ENCODE peak calls at places on chromosome 3, in nine cellular contexts. W is NCI-H345, B is adipocyte, U is NCI-H460, L is left kidney, Y is GM20000, Q is GM19239, H is HTR-8/SVneo, S is GM04504. M is an unnamed sample.

GRCh38 chr3:71423151-71423906 is 160.2 kb downstream of the FOXP1 start:
- DNase-seq in W (peak), B (no peak), U (no peak), L (peak), Y (no peak), Q (no peak), H (peak), S (no peak), M (no peak)

GRCh38 chr3:150733936-150734794 is 28.8 kb downstream of the SIAH2 start:
- DNase-seq in W (no peak), B (no peak), U (no peak), L (no peak), Y (no peak), Q (no peak), H (no peak), S (no peak), M (no peak)

GRCh38 chr3:264394-265156 is 68.0 kb downstream of the CHL1 start:
- DNase-seq in W (no peak), B (no peak), U (peak), L (peak), Y (no peak), Q (no peak), H (no peak), S (no peak), M (no peak)

GRCh38 chr3:34146596-34146995 is 348.2 kb downstream of the PDCD6IP start:
- DNase-seq in W (no peak), B (no peak), U (no peak), L (no peak), Y (no peak), Q (no peak), H (no peak), S (no peak), M (no peak)

GRCh38 chr3:46461971-46462910 is 2.5 kb downstream of the LTF start:
- DNase-seq in W (no peak), B (peak), U (no peak), L (no peak), Y (no peak), Q (no peak), H (peak), S (no peak), M (peak)

GRCh38 chr3:146594843-146595482 is 10.2 kb downstream of the PLSCR5 start:
- DNase-seq in W (no peak), B (peak), U (peak), L (peak), Y (no peak), Q (no peak), H (no peak), S (no peak), M (peak)

GRCh38 chr3:156291269-156292123 is 171.1 kb downstream of the KCNAB1 start:
- DNase-seq in W (peak), B (peak), U (no peak), L (peak), Y (peak), Q (no peak), H (peak), S (no peak), M (no peak)

GRCh38 chr3:3998140-3998977 is 199.1 kb downstream of the LRRN1 start:
- DNase-seq in W (peak), B (peak), U (peak), L (peak), Y (peak), Q (peak), H (no peak), S (no peak), M (peak)

GRCh38 chr3:132180337-132180791 is 136.8 kb upstream of the ACP3 start:
- DNase-seq in W (peak), B (peak), U (peak), L (peak), Y (peak), Q (peak), H (peak), S (peak), M (peak)

GRCh38 chr3:56921573-56922571 is 120.1 kb upstream of the ARHGEF3 start:
- DNase-seq in W (no peak), B (peak), U (no peak), L (no peak), Y (no peak), Q (no peak), H (no peak), S (no peak), M (no peak)

GRCh38 chr3:156307704-156308103 is 187.3 kb downstream of the KCNAB1 start:
- DNase-seq in W (no peak), B (peak), U (no peak), L (no peak), Y (no peak), Q (no peak), H (no peak), S (no peak), M (peak)

GRCh38 chr3:10867384-10867783 is 51.4 kb downstream of the SLC6A11 start:
- DNase-seq in W (no peak), B (peak), U (peak), L (peak), Y (no peak), Q (no peak), H (peak), S (no peak), M (peak)

GRCh38 chr3:37864904-37865303 is 3.2 kb downstream of the CTDSPL start:
- DNase-seq in W (no peak), B (no peak), U (no peak), L (peak), Y (peak), Q (no peak), H (no peak), S (no peak), M (no peak)

GRCh38 chr3:71725279-71725991 is at the start of gene EIF4E3:
- DNase-seq in W (peak), B (peak), U (peak), L (peak), Y (peak), Q (peak), H (peak), S (no peak), M (no peak)

GRCh38 chr3:185233328-185233727 is 20.5 kb downstream of the EHHADH start:
- DNase-seq in W (no peak), B (no peak), U (no peak), L (no peak), Y (no peak), Q (no peak), H (no peak), S (no peak), M (no peak)

GRCh38 chr3:127467386-127467785 is 123.1 kb downstream of the TPRA1 start:
- DNase-seq in W (no peak), B (no peak), U (no peak), L (no peak), Y (no peak), Q (no peak), H (no peak), S (no peak), M (no peak)

GRCh38 chr3:31307131-31307785 is 225.5 kb upstream of the STT3B start:
- DNase-seq in W (no peak), B (no peak), U (no peak), L (no peak), Y (no peak), Q (no peak), H (no peak), S (no peak), M (no peak)

GRCh38 chr3:10464068-10464434 is 41.3 kb downstream of the ATP2B2 start:
- DNase-seq in W (no peak), B (no peak), U (no peak), L (no peak), Y (no peak), Q (no peak), H (no peak), S (no peak), M (no peak)